ENCODE peak calls at places on chromosomes 3 and 15, in four cellular contexts. Z is H1, V is HepG2, X is K562. O is an unnamed sample.

GRCh38 chr15:77118787-77119410 is 48.0 kb upstream of the TSPAN3 start:
- DNase-seq in Z (no peak), V (peak; percentile 59), X (no peak), O (peak; percentile 36)

GRCh38 chr3:46979958-46980497 is 562 bp downstream of the NBEAL2 start:
- DNase-seq in Z (no peak), V (no peak), X (no peak), O (no peak)

GRCh38 chr15:38299216-38299615 is 46.6 kb downstream of the SPRED1 start:
- DNase-seq in Z (no peak), V (no peak), X (no peak), O (no peak)

GRCh38 chr15:67225336-67225735 is 29.1 kb downstream of the AAGAB start:
- DNase-seq in Z (no peak), V (no peak), X (no peak), O (no peak)

GRCh38 chr3:42120866-42121265 is 29.7 kb downstream of the TRAK1 start:
- DNase-seq in Z (no peak), V (no peak), X (no peak), O (no peak)

GRCh38 chr3:23389686-23390085 is 186.6 kb downstream of the UBE2E2 start:
- DNase-seq in Z (no peak), V (no peak), X (no peak), O (no peak)

GRCh38 chr3:145015243-145015642 is 1043.6 kb downstream of the DIPK2A start:
- DNase-seq in Z (no peak), V (no peak), X (no peak), O (no peak)

GRCh38 chr15:61275901-61276300 is 46.8 kb upstream of the RORA start:
- DNase-seq in Z (no peak), V (no peak), X (no peak), O (no peak)

GRCh38 chr3:40148827-40149226 is 160.7 kb upstream of the EIF1B start:
- DNase-seq in Z (no peak), V (no peak), X (no peak), O (no peak)

GRCh38 chr15:77821188-77821958 is 188.7 kb upstream of the LINGO1 start:
- DNase-seq in Z (peak; percentile 41), V (peak; percentile 24), X (peak; percentile 77), O (peak; percentile 37)

GRCh38 chr3:99666201-99666600 is 27.8 kb downstream of the COL8A1 start:
- DNase-seq in Z (no peak), V (no peak), X (no peak), O (no peak)

GRCh38 chr15:25060996-25061620 is 106.3 kb downstream of the SNRPN start:
- DNase-seq in Z (no peak), V (no peak), X (no peak), O (no peak)

GRCh38 chr3:171309906-171310359 is 150.3 kb downstream of the TNIK start:
- DNase-seq in Z (no peak), V (no peak), X (no peak), O (no peak)

GRCh38 chr3:58260261-58260731 is 22.7 kb downstream of the ABHD6 start:
- DNase-seq in Z (no peak), V (no peak), X (no peak), O (peak; percentile 26)

GRCh38 chr3:180059351-180059750 is 22.6 kb upstream of the PEX5L start:
- DNase-seq in Z (no peak), V (no peak), X (no peak), O (no peak)

GRCh38 chr3:155737844-155738460 is 6.9 kb downstream of the PLCH1 start:
- DNase-seq in Z (no peak), V (peak; percentile 90), X (no peak), O (peak; percentile 75)

GRCh38 chr3:192899540-192899982 is 18.1 kb downstream of the MB21D2 start:
- DNase-seq in Z (no peak), V (no peak), X (no peak), O (no peak)

GRCh38 chr15:35206060-35206675 is 121.1 kb upstream of the NANOGP8 start:
- DNase-seq in Z (no peak), V (peak; percentile 8), X (peak; percentile 41), O (peak; percentile 7)

GRCh38 chr3:30161370-30161769 is 445.0 kb upstream of the TGFBR2 start:
- DNase-seq in Z (no peak), V (no peak), X (no peak), O (no peak)

GRCh38 chr3:47394140-47394855 is 13.5 kb downstream of the PTPN23 start:
- DNase-seq in Z (no peak), V (peak; percentile 85), X (no peak), O (no peak)

GRCh38 chr15:74337607-74338211 is 29.7 kb downstream of the CYP11A1 start:
- DNase-seq in Z (no peak), V (no peak), X (no peak), O (no peak)

GRCh38 chr15:51126842-51127241 is 32.1 kb upstream of the TNFAIP8L3 start:
- DNase-seq in Z (no peak), V (no peak), X (no peak), O (no peak)

GRCh38 chr3:89372456-89372855 is 265.0 kb downstream of the EPHA3 start:
- DNase-seq in Z (no peak), V (no peak), X (no peak), O (no peak)

GRCh38 chr3:152969557-152970300 is 134.8 kb downstream of the P2RY1 start:
- DNase-seq in Z (no peak), V (peak; percentile 18), X (no peak), O (no peak)

GRCh38 chr3:133937756-133938601 is 42.3 kb upstream of the RAB6B start:
- DNase-seq in Z (no peak), V (no peak), X (no peak), O (no peak)

GRCh38 chr3:84904819-84905555 is 53.8 kb upstream of the CADM2 start:
- DNase-seq in Z (no peak), V (no peak), X (no peak), O (no peak)

GRCh38 chr3:155712008-155712407 is 32.9 kb downstream of the PLCH1 start:
- DNase-seq in Z (no peak), V (no peak), X (no peak), O (no peak)

GRCh38 chr15:101148881-101149664 is 102.8 kb downstream of the CHSY1 start:
- DNase-seq in Z (no peak), V (no peak), X (peak; percentile 27), O (no peak)

GRCh38 chr3:98788651-98789050 is 25.5 kb downstream of the ST3GAL6 start:
- DNase-seq in Z (no peak), V (no peak), X (no peak), O (no peak)

GRCh38 chr3:115517457-115518050 is 105.8 kb upstream of the GAP43 start:
- DNase-seq in Z (no peak), V (no peak), X (no peak), O (no peak)

GRCh38 chr3:114427407-114428172 is 133.8 kb downstream of the TIGIT start:
- DNase-seq in Z (no peak), V (no peak), X (no peak), O (no peak)

GRCh38 chr3:187183210-187183862 is 13.9 kb upstream of the RTP1 start:
- DNase-seq in Z (no peak), V (no peak), X (no peak), O (no peak)

GRCh38 chr3:27673701-27674100 is 48.4 kb downstream of the EOMES start:
- DNase-seq in Z (no peak), V (no peak), X (no peak), O (no peak)

GRCh38 chr15:69311319-69311721 is 12.6 kb downstream of the PAQR5 start:
- DNase-seq in Z (no peak), V (no peak), X (no peak), O (no peak)

GRCh38 chr15:69308949-69309348 is 10.2 kb downstream of the PAQR5 start:
- DNase-seq in Z (no peak), V (no peak), X (no peak), O (no peak)

GRCh38 chr15:69305933-69306568 is 7.3 kb downstream of the PAQR5 start:
- DNase-seq in Z (no peak), V (no peak), X (no peak), O (no peak)

GRCh38 chr15:69305204-69305931 is 6.7 kb downstream of the PAQR5 start:
- DNase-seq in Z (peak; percentile 21), V (peak; percentile 52), X (peak; percentile 66), O (peak; percentile 74)

GRCh38 chr15:69307939-69308338 is 9.2 kb downstream of the PAQR5 start:
- DNase-seq in Z (no peak), V (no peak), X (no peak), O (no peak)
- TF ChIP-seq FOSL1 in Z (no peak), V (no peak), X (no peak), O (no peak)

DNA sequence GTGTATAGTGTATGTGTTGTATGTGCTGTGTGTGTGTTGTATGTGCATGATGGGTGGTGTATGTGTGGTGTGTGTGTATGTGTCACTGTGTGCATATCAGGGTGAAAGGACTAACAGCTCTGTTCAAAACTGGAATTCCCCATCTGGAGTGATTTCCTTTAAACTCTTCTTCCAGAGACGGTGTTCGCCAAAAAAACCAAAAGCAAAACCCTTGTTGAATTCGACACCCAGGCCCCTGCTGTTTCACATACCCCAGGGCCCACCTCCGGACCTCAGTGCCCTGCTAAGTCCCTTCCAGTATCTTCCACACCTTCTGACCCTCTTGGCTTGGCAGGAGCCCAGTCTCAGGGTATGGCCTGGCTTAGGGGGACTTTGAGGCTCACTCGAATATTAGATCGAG is 44.9 kb upstream of the SEC13 start:
- DNase-seq in Z (no peak), V (no peak), X (no peak), O (no peak)
- H2AFZ ChIP-seq in Z (no peak overlapping the region), V (no peak overlapping the region), X (no peak overlapping the region), O (peak overlapping the region; percentile 75)

DNA sequence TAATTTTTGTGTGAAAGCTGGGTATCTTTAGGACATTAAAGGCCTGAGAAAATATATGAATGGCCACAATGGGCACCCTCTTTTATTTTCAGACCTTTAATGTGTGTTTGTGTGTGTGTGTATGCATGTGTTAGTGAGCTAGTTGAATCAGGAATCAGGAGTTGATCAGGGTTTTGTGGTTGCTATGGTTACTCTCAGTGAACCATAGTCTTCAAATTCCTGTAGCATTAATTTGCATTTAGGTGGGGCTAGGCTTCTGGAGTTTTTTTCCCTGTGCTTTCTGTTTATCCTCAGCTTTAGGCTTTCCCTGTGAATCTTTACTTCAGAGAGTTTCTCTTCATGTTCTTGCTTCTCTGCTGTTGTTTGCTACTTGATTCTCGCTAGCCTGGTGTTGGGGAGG is 122.0 kb upstream of the ONECUT1 start:
- DNase-seq in Z (no peak), V (no peak), X (no peak), O (no peak)
- TF ChIP-seq FOSL1 in Z (no peak), V (no peak), X (no peak), O (no peak)

GRCh38 chr3:197297020-197297419 is 1.4 kb downstream of the DLG1 start:
- DNase-seq in Z (no peak), V (no peak), X (no peak), O (no peak)

GRCh38 chr3:197298858-197299854 is 744 bp upstream of the DLG1 start:
- DNase-seq in Z (no peak), V (peak; percentile 49), X (peak; percentile 62), O (peak; percentile 63)

GRCh38 chr3:197300361-197300760 is 1.9 kb upstream of the DLG1 start:
- DNase-seq in Z (no peak), V (no peak), X (no peak), O (no peak)

GRCh38 chr3:197297476-197298340 is 704 bp downstream of the DLG1 start:
- DNase-seq in Z (peak; percentile 65), V (peak; percentile 80), X (peak; percentile 92), O (peak; percentile 68)

DNA sequence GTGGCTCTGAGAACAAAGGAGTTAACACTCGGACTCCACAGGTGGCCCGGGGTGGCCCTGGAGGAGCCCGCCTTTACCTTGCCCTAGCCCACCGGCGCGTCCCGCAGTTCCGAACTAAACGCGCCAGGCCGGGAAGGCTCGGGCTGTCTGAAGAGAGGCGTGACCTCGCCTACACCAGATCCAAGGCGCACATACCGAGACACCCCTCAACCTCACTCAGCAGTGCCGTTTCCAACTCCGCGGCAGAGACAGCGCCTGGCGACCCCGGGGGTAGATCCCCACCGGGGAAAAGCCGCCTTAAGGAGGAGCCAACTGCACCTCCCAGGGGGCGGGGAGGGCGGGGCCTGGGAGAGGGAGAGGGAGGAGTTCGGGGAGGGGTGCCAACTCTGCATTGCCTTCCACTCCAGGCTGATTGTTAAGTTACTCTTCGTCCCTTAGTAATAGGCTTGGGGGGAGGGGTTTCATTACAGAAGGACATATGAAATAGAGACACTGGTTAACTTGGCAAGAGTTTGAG is at the start of gene DLG1:
- DNase-seq in Z (peak; percentile 74), V (peak; percentile 88), X (peak; percentile 93), O (peak; percentile 92)
- H2AFZ ChIP-seq in Z (peak within 1 kb of the TSS; percentile 98), V (peak within 1 kb of the TSS; percentile 93), X (peak within 1 kb of the TSS; percentile 94), O (peak within 1 kb of the TSS; percentile 97)